ENCODE peak calls at places on chromosome 22, in seven cellular contexts. Q is caudate nucleus; L is left cardiac atrium; O is SJSA1; S is kidney; D is astrocyte of the spinal cord; W is stimulated activated naive CD4-positive, alpha-beta T cell. K is an unnamed sample.

GRCh38 chr22:50729391-50730012 is 8.5 kb upstream of the ACR start:
- DNase-seq in L (peak), O (peak), S (peak), Q (no peak), W (no peak), D (no peak), K (peak)

GRCh38 chr22:38638216-38638615 is 18.0 kb downstream of the FAM227A start:
- DNase-seq in S (no peak), W (no peak), D (no peak), L (no peak), O (no peak), Q (no peak), K (no peak)

GRCh38 chr22:32951807-32952153 is 106.4 kb downstream of the SYN3 start:
- DNase-seq in L (peak), O (no peak), W (no peak), Q (no peak), D (no peak), S (peak), K (peak)

GRCh38 chr22:49825944-49826602 is 1.6 kb downstream of the BRD1 start:
- DNase-seq in W (peak), O (peak), D (peak), L (peak), S (peak), Q (no peak), K (no peak)

GRCh38 chr22:27100789-27101188 is 443.4 kb downstream of the MIAT start:
- DNase-seq in D (peak), L (no peak), S (peak), Q (peak), W (no peak), O (peak), K (no peak)

GRCh38 chr22:25700996-25701815 is 40.8 kb upstream of the MYO18B start:
- DNase-seq in D (peak), O (no peak), S (no peak), W (no peak), Q (no peak), L (peak), K (no peak)

GRCh38 chr22:22156716-22157499 is 87.7 kb upstream of the VPREB1 start:
- DNase-seq in L (peak), Q (no peak), D (peak), S (no peak), O (peak), W (peak), K (peak)

GRCh38 chr22:26038365-26038764 is 130.9 kb upstream of the SEZ6L start:
- DNase-seq in W (no peak), D (no peak), Q (no peak), O (no peak), S (no peak), L (no peak), K (no peak)

GRCh38 chr22:39291501-39291900 is 27.9 kb downstream of the RPL3 start:
- DNase-seq in O (no peak), L (no peak), S (no peak), Q (no peak), W (no peak), D (no peak), K (peak)

GRCh38 chr22:41305646-41306045 is 4.3 kb downstream of the ZC3H7B start:
- DNase-seq in L (no peak), Q (no peak), D (peak), W (no peak), S (no peak), O (peak), K (no peak)

GRCh38 chr22:38697055-38697980 is 3.4 kb downstream of the JOSD1 start:
- DNase-seq in W (no peak), Q (no peak), O (no peak), S (no peak), D (peak), L (peak), K (no peak)

GRCh38 chr22:24006207-24006913 is 1.1 kb upstream of the GSTT4 start:
- DNase-seq in D (no peak), L (no peak), O (no peak), S (no peak), W (no peak), Q (no peak), K (no peak)

GRCh38 chr22:43446881-43447280 is 35.1 kb downstream of the MPPED1 start:
- DNase-seq in O (no peak), Q (no peak), S (no peak), L (no peak), W (no peak), D (no peak), K (no peak)

GRCh38 chr22:45672564-45673481 is 1.2 kb downstream of the ATXN10 start:
- DNase-seq in O (no peak), S (no peak), L (no peak), Q (no peak), D (no peak), W (no peak), K (no peak)

GRCh38 chr22:49371325-49372110 is 456.2 kb downstream of the BRD1 start:
- DNase-seq in S (peak), W (no peak), L (no peak), D (no peak), O (no peak), Q (no peak), K (peak)

GRCh38 chr22:31400023-31400397 is 606 bp downstream of the DRG1 start:
- DNase-seq in D (peak), L (no peak), O (no peak), S (no peak), W (no peak), Q (no peak), K (no peak)

GRCh38 chr22:27621671-27622070 is 179.9 kb downstream of the MN1 start:
- DNase-seq in L (no peak), S (no peak), D (no peak), Q (no peak), O (no peak), W (no peak), K (no peak)

GRCh38 chr22:47036352-47036751 is 273.9 kb downstream of the TBC1D22A start:
- DNase-seq in L (no peak), W (no peak), O (no peak), Q (no peak), S (peak), D (no peak), K (peak)

GRCh38 chr22:41181349-41182241 is 23.5 kb upstream of the L3MBTL2 start:
- DNase-seq in S (peak), Q (no peak), L (no peak), D (no peak), W (no peak), O (no peak), K (peak)

GRCh38 chr22:25097006-25097405 is 102.7 kb upstream of the CRYBB3 start:
- DNase-seq in D (no peak), S (no peak), O (no peak), L (no peak), W (no peak), Q (no peak), K (no peak)

GRCh38 chr22:25494774-25495173 is 69.7 kb upstream of the GRK3 start:
- DNase-seq in W (no peak), L (no peak), Q (no peak), O (no peak), D (no peak), S (no peak), K (no peak)

GRCh38 chr22:26535499-26535898 is 23.2 kb upstream of the TFIP11 start:
- DNase-seq in W (no peak), S (no peak), O (no peak), L (no peak), D (no peak), Q (no peak), K (no peak)

GRCh38 chr22:32665676-32666075 is 135.8 kb upstream of the TIMP3 start:
- DNase-seq in D (no peak), Q (no peak), L (no peak), S (no peak), O (no peak), W (no peak), K (no peak)

K was measured in aorta.